ENCODE peak calls at places on chromosome 3, in nine cellular contexts. B is NCI-H1436; S is mucosa of descending colon; T is mesendoderm; W is NCI-H1417; X is coronary artery; P is activated T-cell treated with anti-CD3 and anti-CD28 coated beads, Interleukin-2, amount 50 U/mL, for 4 hours; Z is B cell; K is foreskin fibroblast. J is an unnamed sample.

GRCh38 chr3:42635111-42635510 is 18.4 kb upstream of the ZBTB47 start:
- DNase-seq in W (no peak), Z (no peak), B (no peak), T (peak), X (no peak), K (peak), P (no peak), S (no peak), J (no peak)

GRCh38 chr3:182912476-182912875 is 67.9 kb downstream of the DCUN1D1 start:
- DNase-seq in B (no peak), X (no peak), T (peak), K (no peak), S (no peak), W (no peak), Z (no peak), P (no peak), J (no peak)

GRCh38 chr3:177337548-177338331 is 140.5 kb upstream of the TBL1XR1 start:
- DNase-seq in K (peak), B (no peak), S (no peak), X (no peak), T (no peak), P (peak), Z (peak), W (no peak), J (no peak)

GRCh38 chr3:78907367-78907766 is 860.4 kb downstream of the ROBO1 start:
- DNase-seq in W (no peak), P (no peak), K (no peak), S (no peak), Z (no peak), X (no peak), B (no peak), T (no peak), J (no peak)

GRCh38 chr3:155293518-155293917 is at the start of gene STRIT1:
- DNase-seq in X (no peak), W (no peak), B (no peak), S (no peak), K (no peak), T (no peak), P (no peak), Z (no peak), J (no peak)

GRCh38 chr3:190585771-190586630 is 72.1 kb downstream of the IL1RAP start:
- DNase-seq in W (no peak), B (peak), Z (no peak), S (no peak), K (peak), P (peak), X (no peak), T (peak), J (no peak)

GRCh38 chr3:24947103-24947502 is 452.5 kb upstream of the THRB start:
- DNase-seq in P (no peak), S (no peak), X (no peak), K (no peak), B (no peak), W (no peak), Z (no peak), T (no peak), J (no peak)

GRCh38 chr3:194138098-194138474 is 2.1 kb downstream of the HES1 start:
- DNase-seq in T (no peak), Z (no peak), S (peak), K (no peak), X (no peak), W (no peak), B (no peak), P (no peak), J (no peak)

GRCh38 chr3:38267689-38268477 is 2.3 kb downstream of the SLC22A13 start:
- DNase-seq in B (no peak), X (no peak), Z (no peak), T (peak), P (no peak), S (no peak), K (no peak), W (no peak), J (no peak)

GRCh38 chr3:112751564-112751963 is 95.1 kb downstream of the CD200R1L start:
- DNase-seq in T (no peak), Z (no peak), W (no peak), S (no peak), B (no peak), K (no peak), X (no peak), P (no peak), J (no peak)

GRCh38 chr3:139552632-139553335 is 13.2 kb upstream of the RBP1 start:
- DNase-seq in K (no peak), W (no peak), T (no peak), S (no peak), B (no peak), Z (no peak), P (no peak), X (no peak), J (no peak)

GRCh38 chr3:127288921-127289645 is 1.2 kb upstream of the PRR20G start:
- DNase-seq in P (no peak), X (no peak), W (no peak), K (no peak), T (peak), B (no peak), S (no peak), Z (no peak), J (no peak)

J was measured in right lobe of liver.